ENCODE peak calls at places on chromosomes 7 and 10, in four cellular contexts. One of them, this sample, is unnamed.
A peak's percentile ranks its signal among the peaks of the same experiment; 100 is the strongest.

GRCh38 chr7:44567884-44568283 is 5.8 kb downstream of the DDX56 start:
- DNase-seq in GM12878: no peak
- DNase-seq in H1: no peak
- DNase-seq in K562: no peak
- DNase-seq in this sample: no peak

GRCh38 chr7:130904031-130904757 is 170.2 kb upstream of the KLF14 start:
- DNase-seq in GM12878: no peak
- DNase-seq in H1: no peak
- DNase-seq in K562: no peak
- DNase-seq in this sample: peak; percentile 93

GRCh38 chr7:16491148-16491547 is 25.6 kb upstream of the SOSTDC1 start:
- DNase-seq in GM12878: no peak
- DNase-seq in H1: no peak
- DNase-seq in K562: no peak
- DNase-seq in this sample: no peak

GRCh38 chr10:28920091-28920490 is 242.8 kb downstream of the BAMBI start:
- DNase-seq in GM12878: no peak
- DNase-seq in H1: no peak
- DNase-seq in K562: no peak
- DNase-seq in this sample: no peak

GRCh38 chr7:132882714-132883428 is 199.0 kb downstream of the CHCHD3 start:
- DNase-seq in GM12878: peak; percentile 47
- DNase-seq in H1: no peak
- DNase-seq in K562: no peak
- DNase-seq in this sample: no peak

GRCh38 chr7:29865526-29865925 is 59.2 kb downstream of the WIPF3 start:
- DNase-seq in GM12878: no peak
- DNase-seq in H1: no peak
- DNase-seq in K562: no peak
- DNase-seq in this sample: peak; percentile 63

GRCh38 chr10:101749033-101749432 is 26.9 kb downstream of the FGF8 start:
- DNase-seq in GM12878: no peak
- DNase-seq in H1: no peak
- DNase-seq in K562: peak; percentile 52
- DNase-seq in this sample: no peak

GRCh38 chr7:29839302-29839701 is 33.0 kb downstream of the WIPF3 start:
- DNase-seq in GM12878: no peak
- DNase-seq in H1: no peak
- DNase-seq in K562: peak; percentile 47
- DNase-seq in this sample: peak; percentile 66

GRCh38 chr7:101817031-101817929 is at the start of gene CUX1:
- DNase-seq in GM12878: no peak
- DNase-seq in H1: no peak
- DNase-seq in K562: peak; percentile 71
- DNase-seq in this sample: no peak

GRCh38 chr7:55774327-55775050 is 88.1 kb downstream of the SEPTIN14 start:
- DNase-seq in GM12878: no peak
- DNase-seq in H1: peak; percentile 53
- DNase-seq in K562: no peak
- DNase-seq in this sample: no peak

GRCh38 chr10:68330852-68331454 is 911 bp upstream of the HNRNPH3 start:
- DNase-seq in GM12878: no peak
- DNase-seq in H1: no peak
- DNase-seq in K562: no peak
- DNase-seq in this sample: peak; percentile 23

GRCh38 chr10:86253171-86254072 is 113.2 kb downstream of the GRID1 start:
- DNase-seq in GM12878: no peak
- DNase-seq in H1: peak; percentile 48
- DNase-seq in K562: no peak
- DNase-seq in this sample: no peak

GRCh38 chr7:111931016-111931517 is 275.1 kb downstream of the DOCK4 start:
- DNase-seq in GM12878: no peak
- DNase-seq in H1: no peak
- DNase-seq in K562: no peak
- DNase-seq in this sample: peak; percentile 75

GRCh38 chr7:29330136-29330535 is 135.6 kb downstream of the CHN2 start:
- DNase-seq in GM12878: no peak
- DNase-seq in H1: no peak
- DNase-seq in K562: no peak
- DNase-seq in this sample: no peak

GRCh38 chr7:68125173-68125572 is 1128.5 kb downstream of the TYW1 start:
- DNase-seq in GM12878: no peak
- DNase-seq in H1: no peak
- DNase-seq in K562: no peak
- DNase-seq in this sample: no peak
- TF ChIP-seq CHD1 in GM12878: no peak
- TF ChIP-seq CHD1 in H1: no peak
- TF ChIP-seq CHD1 in K562: no peak
- TF ChIP-seq CHD1 in this sample: no peak

DNA sequence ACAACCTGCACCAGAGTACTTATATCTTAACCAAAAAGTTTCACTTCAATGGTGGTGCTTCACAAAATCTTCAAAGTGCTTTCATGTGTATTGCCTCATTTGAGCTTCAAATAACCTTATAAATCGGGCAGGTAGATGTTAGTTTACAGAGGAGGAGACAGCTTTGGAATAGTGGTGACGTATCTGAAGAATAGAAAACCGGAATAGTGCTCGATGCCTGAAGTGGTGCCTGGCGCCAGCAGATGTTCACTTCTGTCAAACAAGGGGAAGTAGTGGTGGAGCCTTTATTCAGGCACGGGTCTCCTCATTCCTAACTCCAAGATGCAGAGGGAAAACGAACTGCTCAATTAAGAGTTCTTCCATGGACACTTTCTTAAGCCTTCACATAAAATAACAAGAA is 58.1 kb downstream of the NHLRC2 start:
- DNase-seq in GM12878: no peak
- DNase-seq in H1: no peak
- DNase-seq in K562: no peak
- DNase-seq in this sample: no peak
- TF ChIP-seq CHD1 in GM12878: no peak
- TF ChIP-seq CHD1 in H1: no peak
- TF ChIP-seq CHD1 in K562: no peak
- TF ChIP-seq CHD1 in this sample: no peak

GRCh38 chr7:99422625-99423024 is 13.9 kb downstream of the BUD31 start:
- DNase-seq in GM12878: no peak
- DNase-seq in H1: no peak
- DNase-seq in K562: no peak
- DNase-seq in this sample: no peak
- TF ChIP-seq CHD1 in GM12878: no peak
- TF ChIP-seq CHD1 in H1: no peak
- TF ChIP-seq CHD1 in K562: no peak
- TF ChIP-seq CHD1 in this sample: no peak

DNA sequence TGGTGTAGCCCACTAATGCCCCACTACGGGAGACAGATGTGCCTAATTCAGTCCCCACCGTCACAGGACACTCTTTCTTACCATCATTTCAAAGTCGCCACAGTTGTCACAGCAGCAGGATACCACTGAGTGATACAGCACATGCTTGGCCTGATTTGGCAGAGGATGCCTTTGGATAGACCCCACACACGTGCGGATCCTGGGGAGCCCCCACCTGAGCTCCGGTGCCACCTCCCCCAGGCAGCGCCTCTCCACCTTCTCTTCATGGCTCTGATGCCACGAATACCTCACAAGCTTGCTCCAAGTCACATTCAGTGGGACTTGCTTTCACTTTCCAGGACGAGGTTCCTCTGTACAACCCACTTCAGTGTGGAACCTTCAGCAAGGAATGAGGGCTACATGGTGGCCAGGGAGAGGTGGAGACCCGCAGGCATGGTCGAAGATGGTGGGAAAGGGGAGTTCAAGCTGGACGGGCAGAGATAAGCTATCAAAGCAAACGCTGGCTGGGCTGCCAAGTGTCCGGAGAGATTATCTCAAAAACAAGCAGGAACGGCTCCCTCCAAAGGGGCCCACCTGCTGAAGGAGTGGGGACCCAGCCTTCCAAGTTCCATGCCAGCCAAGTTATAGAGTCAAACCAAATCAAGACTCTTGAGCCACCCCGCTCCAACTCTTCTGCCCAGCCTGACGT is 107.4 kb downstream of the ZRANB1 start:
- DNase-seq in GM12878: no peak
- DNase-seq in H1: no peak
- DNase-seq in K562: peak; percentile 64
- DNase-seq in this sample: no peak
- TF ChIP-seq CHD1 in GM12878: no peak
- TF ChIP-seq CHD1 in H1: no peak
- TF ChIP-seq CHD1 in K562: no peak
- TF ChIP-seq CHD1 in this sample: no peak

DNA sequence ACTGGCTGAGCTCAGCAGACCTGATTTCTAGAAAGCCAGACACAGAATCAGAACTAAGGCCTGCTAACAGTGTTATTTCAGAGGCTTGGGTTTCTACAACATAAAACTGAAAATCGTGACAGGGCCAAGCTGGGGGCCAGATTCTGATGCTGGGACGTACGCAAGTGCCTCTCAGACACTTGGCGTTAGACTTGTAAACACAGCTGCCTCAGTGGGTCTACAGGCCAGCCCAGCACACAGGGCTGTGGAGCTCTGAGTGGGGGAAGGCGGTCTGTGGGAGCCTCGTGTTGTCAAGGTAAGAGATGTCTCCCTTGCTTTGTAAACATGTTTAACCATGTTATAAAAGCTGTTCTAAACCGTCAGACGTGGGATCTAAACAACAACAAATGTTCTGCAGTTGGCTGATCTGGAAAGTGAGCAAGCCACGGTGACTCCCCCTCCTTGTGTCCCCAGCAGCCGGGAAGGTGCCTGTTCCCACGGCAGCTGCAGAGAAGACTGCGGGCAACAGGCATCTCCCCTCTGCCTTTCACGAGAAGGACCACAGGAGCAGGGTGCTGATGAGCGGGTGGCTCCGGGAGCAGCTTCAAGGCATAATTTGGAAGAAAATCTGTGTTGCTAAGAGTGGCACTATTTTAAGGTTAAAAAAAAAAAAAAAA is 67.8 kb downstream of the ZRANB1 start:
- DNase-seq in GM12878: no peak
- DNase-seq in H1: no peak
- DNase-seq in K562: no peak
- DNase-seq in this sample: no peak
- TF ChIP-seq CHD1 in GM12878: no peak
- TF ChIP-seq CHD1 in H1: no peak
- TF ChIP-seq CHD1 in K562: no peak
- TF ChIP-seq CHD1 in this sample: no peak

DNA sequence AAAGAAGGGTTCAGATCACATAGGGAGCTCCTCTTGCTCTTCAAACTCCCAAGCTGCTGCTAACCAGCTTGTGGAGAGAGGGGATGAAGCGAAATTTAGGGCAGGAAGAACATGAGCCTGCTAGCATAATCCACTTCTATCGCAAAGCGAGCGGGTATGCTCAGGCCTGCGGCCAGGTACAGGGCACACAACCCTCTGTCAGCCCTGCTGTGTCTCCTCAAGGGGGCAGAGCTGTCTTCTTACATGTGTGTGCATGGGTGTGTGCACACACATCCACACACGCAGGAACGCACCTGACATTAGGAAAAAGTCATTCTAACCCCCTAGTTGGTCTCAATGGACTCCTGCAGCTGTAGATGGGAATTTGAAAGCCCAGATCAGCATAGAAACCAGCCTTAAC is 80.2 kb downstream of the PPP1R3C start:
- DNase-seq in GM12878: no peak
- DNase-seq in H1: peak; percentile 51
- DNase-seq in K562: no peak
- DNase-seq in this sample: peak; percentile 18
- TF ChIP-seq CHD1 in GM12878: no peak
- TF ChIP-seq CHD1 in H1: no peak
- TF ChIP-seq CHD1 in K562: no peak
- TF ChIP-seq CHD1 in this sample: no peak

DNA sequence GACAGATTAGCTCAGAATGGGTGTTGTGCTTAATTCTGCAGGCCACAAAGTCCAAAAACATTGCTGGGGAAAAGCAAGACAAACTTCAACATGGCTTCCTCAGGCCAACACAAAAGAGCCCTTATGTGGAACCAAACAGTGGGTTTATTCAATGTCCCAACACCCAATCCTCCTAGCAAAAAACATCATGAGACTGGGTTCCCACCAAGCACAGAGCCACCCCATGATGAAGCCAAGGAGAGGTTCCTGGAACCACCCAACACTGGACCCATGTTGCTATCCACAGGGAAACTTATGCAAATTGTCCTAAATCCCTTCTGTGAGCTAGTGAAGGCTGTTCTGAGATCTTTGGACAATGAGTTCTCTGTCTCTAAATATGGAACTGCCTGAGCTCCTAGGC is 24.0 kb downstream of the SLC25A13 start:
- DNase-seq in GM12878: no peak
- DNase-seq in H1: no peak
- DNase-seq in K562: no peak
- DNase-seq in this sample: no peak
- TF ChIP-seq CHD1 in GM12878: no peak
- TF ChIP-seq CHD1 in H1: no peak
- TF ChIP-seq CHD1 in K562: no peak
- TF ChIP-seq CHD1 in this sample: no peak

This sample was measured in IMR-90.